ENCODE peak calls at places on chromosomes 13 and 19, in six cellular contexts. E, R, P, S, Q and I are unnamed samples.
A peak's percentile ranks its signal among the peaks of the same experiment; 100 is the strongest.

GRCh38 chr19:44367024-44367423 is 10.5 kb upstream of the ZNF112 start:
- DNase-seq in R (no peak), S (no peak), E (no peak), P (no peak), Q (no peak), I (no peak)

GRCh38 chr13:46749951-46750350 is 47.0 kb downstream of the ESD start:
- DNase-seq in E (no peak), Q (no peak), P (no peak), S (no peak), R (no peak), I (no peak)

GRCh38 chr19:39136225-39136940 is 10.8 kb downstream of the PAK4 start:
- DNase-seq in P (no peak), E (no peak), Q (no peak), S (no peak), R (no peak), I (no peak)

GRCh38 chr13:36819811-36820140 is 754 bp downstream of the RFXAP start:
- DNase-seq in S (no peak), R (no peak), P (no peak), Q (peak; percentile 12), E (no peak), I (peak; percentile 40)

GRCh38 chr19:6887326-6887725 is at the start of gene ADGRE1:
- DNase-seq in R (no peak), Q (no peak), S (no peak), E (no peak), P (no peak), I (no peak)

GRCh38 chr19:35828694-35829301 is 16.2 kb upstream of the PRODH2 start:
- DNase-seq in Q (peak; percentile 18), S (peak; percentile 86), R (no peak), P (no peak), E (peak; percentile 32), I (peak; percentile 60)

GRCh38 chr19:49212302-49212701 is 54.7 kb downstream of the TRPM4 start:
- DNase-seq in Q (no peak), P (no peak), S (no peak), E (no peak), R (no peak), I (no peak)

GRCh38 chr13:114101831-114102520 is 30.4 kb downstream of the RASA3 start:
- DNase-seq in E (no peak), S (no peak), R (no peak), P (no peak), Q (no peak), I (peak; percentile 44)

GRCh38 chr13:40386586-40386985 is 279.9 kb downstream of the FOXO1 start:
- DNase-seq in E (no peak), Q (no peak), P (no peak), S (no peak), R (no peak), I (no peak)

GRCh38 chr19:57267294-57267693 is 13.0 kb upstream of the ZNF460 start:
- DNase-seq in Q (no peak), P (no peak), R (no peak), S (no peak), E (no peak), I (no peak)

GRCh38 chr13:34756136-34756535 is 185.9 kb upstream of the NBEA start:
- DNase-seq in Q (no peak), E (no peak), P (no peak), R (no peak), S (no peak), I (no peak)

GRCh38 chr13:95455782-95456181 is 96.7 kb upstream of the CLDN10 start:
- DNase-seq in P (no peak), Q (no peak), R (no peak), E (no peak), S (no peak), I (no peak)

GRCh38 chr13:77737583-77738200 is 40.2 kb downstream of the SLAIN1 start:
- DNase-seq in R (no peak), E (no peak), P (no peak), Q (no peak), S (no peak), I (no peak)

GRCh38 chr13:43368003-43368402 is 344.6 kb downstream of the DNAJC15 start:
- DNase-seq in R (no peak), E (no peak), P (no peak), Q (no peak), S (no peak), I (peak; percentile 60)

GRCh38 chr19:1290699-1291651 is 5.3 kb downstream of the EFNA2 start:
- DNase-seq in R (no peak), S (no peak), P (no peak), Q (no peak), E (no peak), I (no peak)

GRCh38 chr19:33175886-33176669 is 18.1 kb upstream of the LRP3 start:
- DNase-seq in R (no peak), P (no peak), Q (peak; percentile 7), E (no peak), S (peak; percentile 63), I (peak; percentile 65)

GRCh38 chr19:41718761-41719160 is 10.3 kb downstream of the CEACAM5 start:
- DNase-seq in P (no peak), R (no peak), Q (no peak), E (no peak), S (no peak), I (no peak)

GRCh38 chr19:31214086-31214485 is 135.2 kb downstream of the TSHZ3 start:
- DNase-seq in Q (peak; percentile 72), P (peak; percentile 85), S (no peak), E (peak; percentile 88), R (no peak), I (peak; percentile 99)

GRCh38 chr19:50666346-50667176 is 17.3 kb downstream of the C19orf81 start:
- DNase-seq in R (no peak), E (no peak), S (no peak), Q (no peak), P (no peak), I (no peak)

GRCh38 chr13:51770681-51771417 is 33.1 kb downstream of the DHRS12 start:
- DNase-seq in E (no peak), P (no peak), S (no peak), R (no peak), Q (no peak), I (no peak)

GRCh38 chr13:23141964-23142363 is 38.8 kb upstream of the SGCG start:
- DNase-seq in E (no peak), Q (no peak), R (no peak), S (no peak), P (no peak), I (no peak)

GRCh38 chr19:27652796-27653195 is 1560.2 kb downstream of the UQCRFS1 start:
- DNase-seq in S (no peak), P (no peak), E (no peak), R (no peak), Q (no peak), I (no peak)

GRCh38 chr19:21460686-21461085 is 44.7 kb upstream of the ZNF429 start:
- DNase-seq in E (no peak), S (no peak), P (no peak), R (no peak), Q (no peak), I (no peak)